ENCODE peak calls at places on chromosomes 13 and 19, in six cellular contexts. O is NAMALWA, E is NCI-H226, F is skeletal muscle cell, U is AG09319, B is hypothalamus. L is an unnamed sample.

GRCh38 chr13:99811067-99811715 is 160.4 kb downstream of the ZIC5 start:
- DNase-seq in O (no peak), E (no peak), F (no peak), U (no peak), B (no peak), L (no peak)

GRCh38 chr19:16148443-16149045 is 5.1 kb downstream of the HSH2D start:
- DNase-seq in O (no peak), E (no peak), F (no peak), U (no peak), B (no peak), L (no peak)

GRCh38 chr19:34485831-34486230 is 4.3 kb downstream of the WTIP start:
- DNase-seq in O (no peak), E (no peak), F (no peak), U (no peak), B (no peak), L (no peak)

GRCh38 chr19:38650180-38650775 is 2.8 kb downstream of the ACTN4 start:
- DNase-seq in O (no peak), E (no peak), F (no peak), U (no peak), B (no peak), L (peak)

GRCh38 chr13:79481685-79482052 is 714 bp downstream of the NDFIP2 start:
- DNase-seq in O (peak), E (no peak), F (no peak), U (no peak), B (no peak), L (no peak)

GRCh38 chr19:55638864-55639359 is 1.9 kb upstream of the ZNF580 start:
- DNase-seq in O (peak), E (no peak), F (no peak), U (no peak), B (no peak), L (peak)

GRCh38 chr13:27252467-27252866 is 1.1 kb downstream of the RPL21 start:
- DNase-seq in O (no peak), E (no peak), F (no peak), U (no peak), B (no peak), L (no peak)

GRCh38 chr19:19372656-19373416 is 32.6 kb upstream of the GATAD2A start:
- DNase-seq in O (peak), E (peak), F (no peak), U (no peak), B (no peak), L (peak)

L was measured in EL.